ENCODE peak calls at places on chromosomes 6 and 20, in seven cellular contexts. One of them, this sample, is unnamed.

GRCh38 chr6:35294308-35294945 is 3.2 kb upstream of the DEF6 start:
- DNase-seq in amniotic stem cell: no peak
- DNase-seq in nephron progenitor cell: peak; percentile 50
- DNase-seq in upper lobe of right lung: no peak
- DNase-seq in NCI-H345: peak; percentile 57
- DNase-seq in hypothalamus: no peak
- DNase-seq in T follicular helper cell: peak; percentile 44
- DNase-seq in this sample: no peak

GRCh38 chr20:45011108-45011526 is 44.8 kb downstream of the STK4 start:
- DNase-seq in nephron progenitor cell: peak; percentile 49
- DNase-seq in amniotic stem cell: peak; percentile 33
- DNase-seq in hypothalamus: peak; percentile 1
- DNase-seq in NCI-H345: peak; percentile 53
- DNase-seq in upper lobe of right lung: no peak
- DNase-seq in T follicular helper cell: peak; percentile 14
- DNase-seq in this sample: peak; percentile 7

GRCh38 chr6:33860706-33861474 is 57.1 kb upstream of the MLN start:
- DNase-seq in hypothalamus: no peak
- DNase-seq in amniotic stem cell: no peak
- DNase-seq in NCI-H345: no peak
- DNase-seq in nephron progenitor cell: no peak
- DNase-seq in upper lobe of right lung: no peak
- DNase-seq in T follicular helper cell: no peak
- DNase-seq in this sample: no peak

GRCh38 chr6:19301980-19302379 is 535.2 kb upstream of the ID4 start:
- DNase-seq in NCI-H345: peak; percentile 31
- DNase-seq in hypothalamus: no peak
- DNase-seq in amniotic stem cell: no peak
- DNase-seq in upper lobe of right lung: no peak
- DNase-seq in nephron progenitor cell: no peak
- DNase-seq in T follicular helper cell: no peak
- DNase-seq in this sample: no peak

GRCh38 chr6:109252261-109253041 is 129.8 kb downstream of the CD164 start:
- DNase-seq in hypothalamus: no peak
- DNase-seq in amniotic stem cell: no peak
- DNase-seq in NCI-H345: peak; percentile 33
- DNase-seq in upper lobe of right lung: no peak
- DNase-seq in nephron progenitor cell: no peak
- DNase-seq in T follicular helper cell: no peak
- DNase-seq in this sample: no peak

GRCh38 chr6:32931211-32931610 is 9.6 kb downstream of the HLA-DMB start:
- DNase-seq in T follicular helper cell: no peak
- DNase-seq in amniotic stem cell: no peak
- DNase-seq in NCI-H345: no peak
- DNase-seq in upper lobe of right lung: no peak
- DNase-seq in hypothalamus: no peak
- DNase-seq in nephron progenitor cell: no peak
- DNase-seq in this sample: no peak

GRCh38 chr6:137039010-137039409 is 5.8 kb downstream of the IL20RA start:
- DNase-seq in nephron progenitor cell: no peak
- DNase-seq in amniotic stem cell: no peak
- DNase-seq in hypothalamus: no peak
- DNase-seq in upper lobe of right lung: no peak
- DNase-seq in NCI-H345: no peak
- DNase-seq in T follicular helper cell: no peak
- DNase-seq in this sample: no peak

GRCh38 chr6:143279385-143279784 is 171.1 kb downstream of the ADAT2 start:
- DNase-seq in NCI-H345: peak; percentile 10
- DNase-seq in amniotic stem cell: no peak
- DNase-seq in hypothalamus: no peak
- DNase-seq in nephron progenitor cell: peak; percentile 14
- DNase-seq in T follicular helper cell: no peak
- DNase-seq in upper lobe of right lung: no peak
- DNase-seq in this sample: no peak

GRCh38 chr20:39878321-39878720 is 810.7 kb downstream of the MAFB start:
- DNase-seq in hypothalamus: no peak
- DNase-seq in upper lobe of right lung: no peak
- DNase-seq in NCI-H345: peak; percentile 11
- DNase-seq in amniotic stem cell: no peak
- DNase-seq in nephron progenitor cell: no peak
- DNase-seq in T follicular helper cell: no peak
- DNase-seq in this sample: no peak

GRCh38 chr20:63641146-63641791 is 12.0 kb downstream of the STMN3 start:
- DNase-seq in amniotic stem cell: no peak
- DNase-seq in nephron progenitor cell: no peak
- DNase-seq in T follicular helper cell: no peak
- DNase-seq in hypothalamus: no peak
- DNase-seq in NCI-H345: no peak
- DNase-seq in upper lobe of right lung: no peak
- DNase-seq in this sample: no peak

GRCh38 chr6:64984947-64985346 is 722.1 kb downstream of the EYS start:
- DNase-seq in hypothalamus: no peak
- DNase-seq in nephron progenitor cell: no peak
- DNase-seq in T follicular helper cell: no peak
- DNase-seq in upper lobe of right lung: no peak
- DNase-seq in amniotic stem cell: no peak
- DNase-seq in NCI-H345: no peak
- DNase-seq in this sample: no peak

GRCh38 chr6:34273242-34273805 is 24.5 kb upstream of the SMIM29 start:
- DNase-seq in T follicular helper cell: no peak
- DNase-seq in upper lobe of right lung: no peak
- DNase-seq in hypothalamus: no peak
- DNase-seq in nephron progenitor cell: no peak
- DNase-seq in NCI-H345: no peak
- DNase-seq in amniotic stem cell: no peak
- DNase-seq in this sample: no peak

GRCh38 chr6:27547157-27548075 is 74.5 kb upstream of the ZNF184 start:
- DNase-seq in nephron progenitor cell: peak; percentile 72
- DNase-seq in amniotic stem cell: no peak
- DNase-seq in hypothalamus: no peak
- DNase-seq in NCI-H345: peak; percentile 16
- DNase-seq in T follicular helper cell: no peak
- DNase-seq in upper lobe of right lung: no peak
- DNase-seq in this sample: no peak

GRCh38 chr6:37612475-37612874 is 85.2 kb downstream of the MDGA1 start:
- DNase-seq in nephron progenitor cell: no peak
- DNase-seq in NCI-H345: no peak
- DNase-seq in amniotic stem cell: no peak
- DNase-seq in hypothalamus: no peak
- DNase-seq in upper lobe of right lung: no peak
- DNase-seq in T follicular helper cell: no peak
- DNase-seq in this sample: no peak

This sample was measured in occipital lobe.